ENCODE peak calls at places on chromosomes 16 and 17, in ten cellular contexts. I is lower leg skin, O is A549, Q is transverse colon, C is uterus, F is Peyer's patch, D is tibial nerve, J is H1, S is stomach, W is IMR-90. X is an unnamed sample.

GRCh38 chr16:52976539-52977167 is 76.0 kb downstream of the CHD9NB start:
- DNase-seq in F (no peak), S (no peak), W (peak; percentile 22), I (no peak), D (no peak), Q (no peak), C (no peak), O (peak; percentile 39), J (no peak), X (no peak)

GRCh38 chr16:4934591-4934990 is 2.4 kb downstream of the PPL start:
- DNase-seq in J (no peak), D (no peak), F (no peak), S (no peak), W (no peak), I (peak; percentile 84), C (no peak), Q (no peak), O (no peak), X (no peak)

GRCh38 chr16:11407047-11407982 is 62.1 kb downstream of the RMI2 start:
- DNase-seq in S (peak; percentile 83), F (peak; percentile 52), D (peak; percentile 53), Q (peak; percentile 75), J (no peak), I (no peak), O (peak; percentile 86), C (peak; percentile 69), W (peak; percentile 77), X (peak; percentile 74)

GRCh38 chr17:74833501-74834361 is 26.0 kb downstream of the GRIN2C start:
- DNase-seq in J (no peak), O (no peak), W (peak; percentile 52), S (no peak), C (no peak), I (peak; percentile 89), D (no peak), F (peak; percentile 77), Q (peak; percentile 23), X (no peak)

GRCh38 chr17:28982191-28982793 is 23.5 kb downstream of the SEZ6 start:
- DNase-seq in I (no peak), O (no peak), F (peak; percentile 54), D (no peak), S (no peak), J (no peak), W (peak; percentile 24), Q (peak; percentile 16), C (peak; percentile 29), X (no peak)

GRCh38 chr16:69367980-69368379 is 16.4 kb upstream of the TMED6 start:
- DNase-seq in O (no peak), W (peak; percentile 71), I (peak; percentile 4), D (no peak), F (no peak), C (no peak), Q (no peak), S (no peak), J (no peak), X (no peak)

GRCh38 chr17:72790194-72790593 is 302.3 kb downstream of the SLC39A11 start:
- DNase-seq in Q (no peak), F (no peak), S (no peak), W (no peak), I (no peak), D (no peak), C (no peak), O (no peak), J (no peak), X (no peak)

GRCh38 chr17:2302740-2303277 is 776 bp downstream of the SMG6 start:
- DNase-seq in S (no peak), Q (no peak), I (no peak), C (no peak), O (no peak), W (peak; percentile 6), F (no peak), D (no peak), J (no peak), X (no peak)

GRCh38 chr17:42266462-42266861 is 9.7 kb downstream of the STAT5B start:
- DNase-seq in Q (no peak), W (no peak), C (no peak), J (no peak), I (no peak), S (no peak), F (no peak), D (no peak), O (no peak), X (no peak)

GRCh38 chr17:42268236-42268635 is 8.0 kb downstream of the STAT5B start:
- DNase-seq in W (no peak), I (no peak), D (no peak), J (no peak), S (no peak), F (no peak), O (no peak), C (no peak), Q (no peak), X (no peak)

GRCh38 chr17:42270175-42270545 is 6.0 kb downstream of the STAT5B start:
- DNase-seq in J (no peak), C (no peak), W (no peak), O (no peak), S (no peak), F (no peak), D (no peak), I (no peak), Q (no peak), X (no peak)

GRCh38 chr17:42270596-42270995 is 5.6 kb downstream of the STAT5B start:
- DNase-seq in Q (no peak), O (no peak), I (peak; percentile 71), J (no peak), W (no peak), F (no peak), S (no peak), D (no peak), C (no peak), X (no peak)

GRCh38 chr17:42266918-42267766 is 9.0 kb downstream of the STAT5B start:
- DNase-seq in I (no peak), J (no peak), Q (no peak), D (no peak), S (no peak), C (no peak), F (no peak), O (peak; percentile 91), W (peak; percentile 99), X (peak; percentile 25)
- TF ChIP-seq POLR2A in I (no peak), J (no peak), Q (no peak), D (no peak), S (no peak), C (no peak), F (no peak), O (no peak), W (no peak), X (no peak)

GRCh38 chr17:3772764-3773163 is 28.2 kb downstream of the ITGAE start:
- DNase-seq in S (no peak), O (no peak), F (no peak), D (no peak), I (no peak), Q (no peak), J (peak; percentile 43), C (no peak), W (no peak), X (no peak)
- TF ChIP-seq CTCF in S (no peak), O (no peak), F (no peak), D (no peak), I (no peak), Q (no peak), J (peak; percentile 67), C (no peak), W (no peak), X (no peak)

GRCh38 chr16:29701214-29701555 is 22.2 kb downstream of the QPRT start:
- DNase-seq in Q (no peak), W (no peak), D (no peak), O (no peak), J (no peak), I (no peak), C (no peak), S (no peak), F (no peak), X (no peak)

GRCh38 chr16:29700253-29700987 is 21.4 kb downstream of the QPRT start:
- DNase-seq in C (peak; percentile 73), S (peak; percentile 83), J (no peak), Q (peak; percentile 86), O (peak; percentile 92), I (peak; percentile 94), F (peak; percentile 58), W (peak; percentile 87), D (peak; percentile 26), X (peak; percentile 80)

GRCh38 chr16:29698484-29699323 is 19.7 kb downstream of the QPRT start:
- DNase-seq in S (no peak), J (no peak), W (no peak), I (no peak), O (no peak), Q (no peak), C (no peak), D (no peak), F (no peak), X (no peak)

GRCh38 chr16:29698042-29698441 is 19.1 kb downstream of the QPRT start:
- DNase-seq in J (no peak), W (no peak), S (no peak), Q (no peak), F (no peak), D (no peak), C (no peak), I (no peak), O (no peak), X (no peak)

DNA sequence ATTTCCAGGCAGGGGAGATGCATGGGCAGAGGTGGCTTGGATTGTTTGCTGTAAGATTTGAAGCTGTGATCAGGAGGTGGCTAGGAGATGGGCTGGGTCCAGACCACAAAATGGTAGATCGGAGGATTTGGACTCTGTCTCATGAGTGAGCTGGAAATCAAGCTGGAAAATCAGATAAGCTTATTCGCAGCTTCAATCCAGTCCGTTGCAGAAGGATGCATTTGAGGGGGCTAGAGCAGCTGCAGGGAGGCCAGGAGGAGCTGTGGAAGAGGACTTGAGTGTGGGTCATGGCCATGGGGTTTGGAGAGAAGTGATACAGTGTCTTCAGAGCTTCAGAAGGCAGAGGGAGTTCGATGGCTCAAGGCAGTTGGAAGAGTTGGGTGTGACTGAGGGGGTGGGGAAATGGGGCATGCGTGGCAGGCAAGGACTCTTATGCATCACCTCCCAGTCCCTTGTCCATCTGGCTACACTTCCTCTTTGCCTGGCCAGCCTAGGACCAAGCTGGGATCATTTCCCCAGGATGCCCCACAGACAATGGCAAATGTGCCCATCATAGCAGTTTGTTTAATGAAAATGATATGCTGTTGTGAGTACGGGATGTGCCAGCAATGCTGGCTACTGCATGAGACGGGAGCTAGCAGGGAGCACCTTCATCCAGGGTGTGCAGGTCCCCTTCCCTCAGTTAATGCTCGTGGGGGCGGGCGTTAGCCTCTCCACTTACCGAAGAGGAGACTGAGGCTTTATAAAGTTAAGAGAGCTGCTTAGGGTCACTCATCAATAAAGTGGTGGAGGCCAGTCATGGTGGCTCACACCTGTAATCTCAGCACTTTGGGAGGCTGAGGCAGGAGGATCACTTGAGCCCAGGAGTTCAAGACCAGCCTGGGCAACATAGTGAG is 20.6 kb downstream of the QPRT start:
- DNase-seq in F (no peak), W (no peak), Q (no peak), C (no peak), J (no peak), O (no peak), D (no peak), S (no peak), I (no peak), X (no peak)
- TF ChIP-seq POLR2A in F (no peak), W (no peak), Q (no peak), C (no peak), J (no peak), O (no peak), D (no peak), S (no peak), I (no peak), X (no peak)

DNA sequence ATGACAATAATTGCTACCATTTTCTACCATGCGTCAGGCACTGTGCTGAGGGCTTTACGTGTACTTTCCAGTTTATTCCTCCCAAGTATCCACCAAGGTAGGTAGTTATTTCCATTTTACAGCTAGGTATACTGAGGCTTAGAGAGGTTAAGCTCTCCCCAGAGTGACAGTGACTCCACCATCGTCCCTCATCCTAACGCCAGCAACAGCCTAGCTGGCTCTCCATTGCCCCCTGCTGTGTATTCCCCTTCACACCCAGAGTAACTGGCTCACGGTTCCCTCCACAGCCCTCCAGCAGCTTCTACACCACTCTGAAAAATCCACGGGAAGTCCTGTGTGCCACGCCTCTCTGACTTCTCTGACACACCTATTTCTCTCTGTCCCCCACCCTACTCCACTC is 7.1 kb upstream of the ASGR1 start:
- DNase-seq in O (peak; percentile 53), D (no peak), F (no peak), J (no peak), I (no peak), C (no peak), Q (no peak), S (no peak), W (no peak), X (no peak)
- TF ChIP-seq CTCF in O (no peak), D (no peak), F (no peak), J (peak; percentile 35), I (no peak), C (no peak), Q (no peak), S (no peak), W (peak; percentile 22), X (no peak)

X was measured in body of pancreas.